ENCODE peak calls at places on chromosomes 11 and 22, in six cellular contexts. G is HCT116, E is kidney, K is GM23248, Y is endodermal cell, M is PC-3. J is an unnamed sample.
A peak's percentile ranks its signal among the peaks of the same experiment; 100 is the strongest.

GRCh38 chr11:2777871-2778629 is 78.3 kb upstream of the KCNQ1OT1 start:
- DNase-seq in Y (peak; percentile 43), G (no peak), M (no peak), E (peak; percentile 72), K (no peak), J (no peak)

GRCh38 chr22:32407936-32408335 is 4.1 kb downstream of the RTCB start:
- DNase-seq in K (no peak), E (no peak), G (no peak), Y (no peak), M (no peak), J (no peak)

GRCh38 chr22:27896251-27896650 is 22.8 kb downstream of the PITPNB start:
- DNase-seq in M (no peak), G (no peak), Y (no peak), K (no peak), E (no peak), J (peak; percentile 53)

GRCh38 chr11:119512373-119512772 is 89.4 kb upstream of the THY1 start:
- DNase-seq in Y (no peak), G (no peak), M (no peak), E (no peak), K (no peak), J (peak; percentile 34)

GRCh38 chr11:44596541-44597276 is 31.2 kb downstream of the CD82 start:
- DNase-seq in K (peak; percentile 28), G (no peak), M (no peak), Y (peak; percentile 70), E (no peak), J (peak; percentile 84)

GRCh38 chr22:45552580-45553332 is 50.1 kb downstream of the FBLN1 start:
- DNase-seq in G (no peak), Y (peak; percentile 69), M (no peak), K (peak; percentile 90), E (peak; percentile 94), J (no peak)

GRCh38 chr11:31641477-31642062 is 132.0 kb downstream of the ELP4 start:
- DNase-seq in M (peak; percentile 70), K (peak; percentile 54), Y (peak; percentile 85), G (peak; percentile 39), E (no peak), J (no peak)

GRCh38 chr11:21866781-21867180 is 326.1 kb upstream of the ANO5 start:
- DNase-seq in E (no peak), G (no peak), M (no peak), K (no peak), Y (no peak), J (no peak)

GRCh38 chr22:19868333-19868732 is 13.7 kb upstream of the GNB1L start:
- DNase-seq in Y (peak; percentile 43), M (no peak), G (no peak), K (no peak), E (no peak), J (no peak)

GRCh38 chr11:23772081-23772480 is 724.8 kb upstream of the LUZP2 start:
- DNase-seq in M (no peak), Y (no peak), K (no peak), E (no peak), G (no peak), J (no peak)

GRCh38 chr22:23682827-23683355 is 7.9 kb upstream of the RGL4 start:
- DNase-seq in E (no peak), M (no peak), G (no peak), K (no peak), Y (no peak), J (no peak)

GRCh38 chr11:57224537-57224936 is 12.5 kb downstream of the APLNR start:
- DNase-seq in E (no peak), Y (no peak), K (peak; percentile 58), G (no peak), M (peak; percentile 56), J (no peak)

GRCh38 chr11:130070109-130070828 is 575 bp downstream of the APLP2 start:
- DNase-seq in K (peak; percentile 71), G (no peak), E (peak; percentile 84), M (peak; percentile 57), Y (no peak), J (no peak)

GRCh38 chr11:123775274-123775673 is 21.0 kb upstream of the OR6X1 start:
- DNase-seq in E (no peak), Y (peak; percentile 81), G (no peak), K (no peak), M (no peak), J (no peak)

GRCh38 chr22:50498322-50498861 is 9.1 kb downstream of the LMF2 start:
- DNase-seq in Y (peak; percentile 93), G (peak; percentile 44), M (peak; percentile 63), K (peak; percentile 79), E (peak; percentile 76), J (no peak)

GRCh38 chr11:3049430-3050243 is 7.6 kb downstream of the CARS1 start:
- DNase-seq in M (peak; percentile 86), G (peak; percentile 35), K (peak; percentile 99), E (peak; percentile 93), Y (no peak), J (peak; percentile 82)

GRCh38 chr22:41260871-41261270 is 20.1 kb upstream of the CHADL start:
- DNase-seq in M (no peak), K (no peak), G (no peak), Y (no peak), E (no peak), J (no peak)

GRCh38 chr22:40714514-40714966 is 35.3 kb downstream of the MCHR1 start:
- DNase-seq in M (peak; percentile 60), K (peak; percentile 53), G (no peak), Y (peak; percentile 83), E (no peak), J (no peak)

GRCh38 chr11:114017723-114018122 is 41.8 kb upstream of the ZBTB16 start:
- DNase-seq in Y (no peak), G (no peak), E (no peak), K (peak; percentile 48), M (peak; percentile 56), J (no peak)

GRCh38 chr11:70251583-70252285 is 18.8 kb upstream of the PPFIA1 start:
- DNase-seq in K (no peak), G (no peak), E (peak; percentile 42), M (no peak), Y (no peak), J (no peak)

GRCh38 chr11:126079640-126080205 is 17.1 kb upstream of the CDON start:
- DNase-seq in Y (peak; percentile 89), E (no peak), K (no peak), M (peak; percentile 70), G (no peak), J (no peak)

GRCh38 chr11:126081915-126082250 is 19.2 kb upstream of the CDON start:
- DNase-seq in M (no peak), E (no peak), G (no peak), K (no peak), Y (no peak), J (no peak)

GRCh38 chr11:126082251-126083109 is 19.8 kb upstream of the CDON start:
- DNase-seq in Y (peak; percentile 77), M (no peak), K (no peak), G (no peak), E (no peak), J (no peak)

GRCh38 chr11:126083829-126084607 is 21.4 kb upstream of the CDON start:
- DNase-seq in G (no peak), K (no peak), E (no peak), M (no peak), Y (no peak), J (no peak)

DNA sequence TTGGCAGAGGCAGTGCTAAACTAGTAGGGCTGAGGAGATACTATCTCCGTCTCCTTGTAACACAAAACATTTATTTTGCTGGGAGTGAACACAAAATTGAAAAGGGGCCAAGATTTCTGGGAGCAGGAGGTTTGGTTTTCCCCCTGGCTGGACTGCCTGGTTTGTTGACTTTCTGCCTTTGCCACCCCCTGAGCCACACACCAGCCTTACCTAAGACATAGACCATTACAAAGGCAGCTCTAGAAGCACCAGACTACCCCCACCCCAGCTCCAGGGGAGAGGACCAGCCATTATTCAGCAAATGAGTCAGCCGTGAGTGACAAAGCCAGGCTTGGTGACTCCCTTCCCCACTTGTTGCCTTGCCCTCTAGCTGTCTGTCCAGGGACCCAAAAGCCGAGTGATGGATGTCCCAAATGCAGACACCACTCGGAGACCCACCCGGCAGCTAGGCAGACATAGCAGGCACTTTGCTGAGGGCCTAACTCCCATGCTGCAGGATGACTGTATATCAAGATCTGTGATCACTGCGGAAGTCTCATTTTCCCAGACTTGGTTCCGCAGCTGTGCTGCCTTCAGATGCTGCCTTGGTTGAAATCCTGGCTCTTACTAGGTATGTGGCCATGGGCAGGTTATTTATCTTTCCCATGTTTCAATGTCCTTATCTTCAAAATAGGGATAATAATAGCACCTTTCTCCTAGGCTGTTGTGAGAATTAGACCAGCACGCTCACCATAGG is 17.7 kb upstream of the CDON start:
- DNase-seq in K (peak; percentile 47), E (no peak), M (peak; percentile 89), G (no peak), Y (peak; percentile 77), J (no peak)
- H3K9ac ChIP-seq in K (no peak overlapping the region), E (no peak overlapping the region), M (peak overlapping the region; percentile 29), G (no peak overlapping the region), Y (no peak overlapping the region), J (no peak overlapping the region)

GRCh38 chr11:9600651-9601040 is 27.2 kb downstream of the WEE1 start:
- DNase-seq in G (peak; percentile 35), K (peak; percentile 48), M (peak; percentile 84), E (no peak), Y (peak; percentile 53), J (peak; percentile 63)
- H3K9ac ChIP-seq in G (peak overlapping the region; percentile 20), K (no peak overlapping the region), M (no peak overlapping the region), E (no peak overlapping the region), Y (no peak overlapping the region), J (peak overlapping the region; percentile 58)

GRCh38 chr11:102332611-102332994 is 14.4 kb upstream of the BIRC2 start:
- DNase-seq in E (no peak), M (no peak), Y (no peak), K (no peak), G (no peak), J (no peak)

GRCh38 chr11:102325088-102325487 is 7.8 kb downstream of the BIRC3 start:
- DNase-seq in K (no peak), M (no peak), E (no peak), G (no peak), Y (no peak), J (no peak)

GRCh38 chr11:102328748-102329147 is 11.5 kb downstream of the BIRC3 start:
- DNase-seq in K (no peak), M (no peak), E (no peak), G (no peak), Y (no peak), J (no peak)

DNA sequence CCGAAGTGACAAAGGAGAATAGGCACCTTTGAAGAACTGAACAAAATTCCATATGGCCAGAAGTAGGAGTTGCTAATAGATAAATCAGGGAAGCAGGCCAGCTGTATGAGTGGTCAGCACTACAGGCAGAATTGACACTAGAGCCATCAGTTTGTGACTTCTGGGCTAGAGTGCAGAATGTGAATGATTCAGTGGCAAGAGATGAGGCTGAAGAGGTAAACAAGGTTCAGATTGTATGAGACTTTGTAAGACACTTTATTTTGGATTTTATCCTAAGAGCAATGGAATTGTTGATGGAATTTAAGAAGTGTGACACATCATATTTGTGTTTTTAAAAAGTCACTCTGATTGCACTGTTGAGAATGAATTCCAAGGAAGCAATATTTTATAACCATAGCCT is 12.9 kb downstream of the BIRC3 start:
- DNase-seq in G (no peak), Y (no peak), M (no peak), E (no peak), K (peak; percentile 48), J (no peak)
- H3K9ac ChIP-seq in G (no peak overlapping the region), Y (no peak overlapping the region), M (no peak overlapping the region), E (no peak overlapping the region), K (no peak overlapping the region), J (no peak overlapping the region)

DNA sequence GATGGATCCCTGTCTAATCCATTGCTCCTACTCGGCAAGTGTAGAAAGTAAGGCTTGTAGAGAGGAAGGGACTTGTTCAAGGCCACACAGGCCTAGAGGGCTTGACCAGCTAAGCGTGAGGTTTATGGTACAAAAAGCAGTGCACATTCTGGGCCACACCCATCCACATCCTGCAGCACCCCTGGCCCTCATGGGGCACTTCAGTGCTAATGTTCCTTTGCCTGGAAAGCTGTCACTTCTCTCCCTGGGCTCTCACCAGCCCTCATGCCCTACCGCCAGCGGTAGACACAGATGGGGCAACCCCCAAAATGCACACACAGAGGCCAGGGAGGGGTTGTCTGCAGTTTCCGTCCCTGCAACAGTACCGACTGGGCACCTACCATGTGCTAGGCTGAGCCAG is 7.1 kb upstream of the MGAT3 start:
- DNase-seq in K (no peak), E (no peak), M (no peak), G (no peak), Y (no peak), J (no peak)
- H3K9ac ChIP-seq in K (no peak overlapping the region), E (no peak overlapping the region), M (no peak overlapping the region), G (no peak overlapping the region), Y (no peak overlapping the region), J (peak overlapping the region; percentile 94)

J was measured in GM12878.